ENCODE peak calls at places on chromosomes 1 and 21, in eight cellular contexts. G is CD8-positive, alpha-beta T cell; K is right lobe of liver; C is PC-3; V is mucosa of descending colon; O is left lung; U is GM23248; E is uterus. B is an unnamed sample. For H3K4me1, the result is how much of the 10 kb centered on the place peaks cover.

GRCh38 chr1:111192643-111193519 is 7.6 kb downstream of the DENND2D start:
- DNase-seq in O (no peak), C (no peak), E (no peak), V (no peak), U (peak), G (no peak), K (no peak), B (no peak)

GRCh38 chr1:234778215-234779159 is 168.5 kb upstream of the IRF2BP2 start:
- DNase-seq in K (peak), O (no peak), G (no peak), C (peak), E (no peak), U (no peak), V (no peak), B (peak)

GRCh38 chr21:17501107-17502006 is 11.5 kb upstream of the CXADR start:
- DNase-seq in V (no peak), G (no peak), E (no peak), U (no peak), K (no peak), C (peak), O (no peak), B (peak)

GRCh38 chr1:109395602-109396512 is 1.9 kb downstream of the SORT1 start:
- DNase-seq in C (peak), O (no peak), E (no peak), V (no peak), G (no peak), K (no peak), U (peak), B (peak)

GRCh38 chr1:240831191-240831631 is 219.3 kb upstream of the GREM2 start:
- DNase-seq in E (no peak), G (no peak), V (no peak), U (peak), C (peak), O (no peak), K (no peak), B (no peak)

GRCh38 chr1:248844526-248844925 is 6.5 kb downstream of the ZNF672 start:
- DNase-seq in U (no peak), K (no peak), V (no peak), G (no peak), O (no peak), C (no peak), E (no peak), B (no peak)

GRCh38 chr1:187063271-187063670 is 234.5 kb downstream of the PLA2G4A start:
- DNase-seq in U (no peak), O (no peak), V (no peak), K (no peak), E (no peak), C (no peak), G (no peak), B (no peak)

GRCh38 chr1:211369640-211370039 is 43.0 kb downstream of the TRAF5 start:
- DNase-seq in C (no peak), E (no peak), O (no peak), U (no peak), V (no peak), K (no peak), G (no peak), B (no peak)

GRCh38 chr1:165067829-165068228 is 288.7 kb downstream of the LMX1A start:
- DNase-seq in O (no peak), U (no peak), V (no peak), G (no peak), K (no peak), C (no peak), E (no peak), B (no peak)

GRCh38 chr1:114154963-114155322 is 1.3 kb upstream of the SYT6 start:
- DNase-seq in G (no peak), O (no peak), E (no peak), V (no peak), U (peak), K (no peak), C (no peak), B (no peak)

GRCh38 chr1:243799908-243800307 is 50.1 kb downstream of the AKT3 start:
- DNase-seq in K (no peak), U (peak), O (no peak), C (no peak), E (no peak), V (no peak), G (no peak), B (no peak)

GRCh38 chr1:157154940-157155514 is 16.8 kb upstream of the ETV3 start:
- DNase-seq in K (peak), C (peak), G (no peak), E (peak), V (peak), O (peak), U (peak), B (peak)

GRCh38 chr21:32574946-32575925 is 10.1 kb downstream of the TCP10L start:
- DNase-seq in O (no peak), K (no peak), U (no peak), V (no peak), E (no peak), C (no peak), G (no peak), B (no peak)

GRCh38 chr1:89350298-89350697 is 13.6 kb upstream of the GBP6 start:
- DNase-seq in O (no peak), G (no peak), K (no peak), V (no peak), U (no peak), C (no peak), E (no peak), B (no peak)

GRCh38 chr1:19067187-19067911 is 110.9 kb upstream of the IFFO2 start:
- DNase-seq in O (no peak), K (peak), V (peak), G (no peak), E (no peak), C (peak), U (no peak), B (no peak)

GRCh38 chr1:30789388-30790255 is 32.0 kb upstream of the LAPTM5 start:
- DNase-seq in E (no peak), O (no peak), V (no peak), C (no peak), G (no peak), U (no peak), K (no peak), B (no peak)

GRCh38 chr1:117815105-117815812 is 114.2 kb downstream of the GDAP2 start:
- DNase-seq in C (peak), O (no peak), E (peak), G (no peak), V (no peak), K (no peak), U (peak), B (no peak)

GRCh38 chr1:37680933-37681332 is 11.4 kb upstream of the CDCA8 start:
- DNase-seq in G (no peak), U (no peak), E (no peak), V (no peak), C (no peak), O (no peak), K (no peak), B (no peak)

GRCh38 chr1:156584813-156585212 is 5.3 kb downstream of the TTC24 start:
- DNase-seq in G (no peak), C (peak), U (no peak), V (peak), O (no peak), K (no peak), E (no peak), B (no peak)

GRCh38 chr1:186183219-186183618 is 191.8 kb downstream of the TPR start:
- DNase-seq in V (no peak), G (no peak), U (peak), E (no peak), C (peak), K (no peak), O (no peak), B (no peak)

GRCh38 chr1:93629101-93630059 is 52.3 kb downstream of the BCAR3 start:
- DNase-seq in C (peak), O (no peak), K (peak), G (peak), E (peak), V (no peak), U (peak), B (peak)

GRCh38 chr1:23216771-23217420 is 406 bp downstream of the HTR1D start:
- DNase-seq in C (no peak), E (no peak), G (peak), U (peak), O (no peak), K (no peak), V (peak), B (peak)

GRCh38 chr1:94260635-94261387 is 23.4 kb upstream of the ARHGAP29 start:
- DNase-seq in U (no peak), V (no peak), K (no peak), E (no peak), C (no peak), G (no peak), O (no peak), B (no peak)

GRCh38 chr1:236107121-236107907 is 35.0 kb upstream of the GPR137B start:
- DNase-seq in G (no peak), K (no peak), O (no peak), V (no peak), U (peak), C (no peak), E (no peak), B (no peak)

GRCh38 chr1:230268371-230269170 is 157.6 kb downstream of the PGBD5 start:
- DNase-seq in O (peak), V (peak), K (no peak), E (no peak), G (no peak), U (peak), C (peak), B (peak)

GRCh38 chr1:27045973-27046558 is 33.4 kb upstream of the TENT5B start:
- DNase-seq in U (peak), V (peak), E (peak), O (peak), C (peak), G (peak), K (peak), B (peak)

GRCh38 chr21:39430016-39430415 is 15.6 kb downstream of the LCA5L start:
- DNase-seq in E (no peak), V (no peak), K (no peak), O (no peak), G (no peak), C (no peak), U (no peak), B (no peak)

GRCh38 chr1:161998811-161999210 is 24.9 kb downstream of the OLFML2B start:
- DNase-seq in V (no peak), K (no peak), U (no peak), G (no peak), E (no peak), O (no peak), C (peak), B (no peak)

GRCh38 chr1:74508449-74508848 is 4.0 kb downstream of the LRRC53 start:
- DNase-seq in V (no peak), E (no peak), C (no peak), O (no peak), U (no peak), K (no peak), G (no peak), B (no peak)

GRCh38 chr1:147673401-147673800 is 3.1 kb upstream of the ACP6 start:
- DNase-seq in C (peak), G (no peak), E (no peak), K (no peak), V (no peak), U (peak), O (no peak), B (no peak)

GRCh38 chr1:228058981-228059535 is 23.4 kb upstream of the ARF1 start:
- DNase-seq in V (no peak), E (no peak), K (no peak), U (no peak), G (peak), C (no peak), O (no peak), B (no peak)

GRCh38 chr1:150282558-150282958 is 204 bp downstream of the CIART start:
- DNase-seq in G (no peak), U (no peak), E (no peak), V (no peak), K (peak), O (peak), C (no peak), B (no peak)

GRCh38 chr1:232635778-232636356 is 5.9 kb upstream of the SIPA1L2 start:
- DNase-seq in K (no peak), C (peak), G (no peak), E (no peak), V (no peak), O (no peak), U (peak), B (peak)

GRCh38 chr1:6785721-6786505 is 659 bp downstream of the CAMTA1 start:
- DNase-seq in O (peak), K (peak), C (peak), G (peak), U (peak), V (peak), E (peak), B (no peak)

GRCh38 chr1:6783221-6783620 is 2.0 kb upstream of the CAMTA1 start:
- DNase-seq in O (no peak), V (no peak), E (no peak), C (no peak), G (no peak), K (no peak), U (no peak), B (no peak)

GRCh38 chr1:6785318-6785712 is at the start of gene CAMTA1:
- DNase-seq in K (no peak), O (no peak), V (no peak), C (no peak), G (no peak), E (no peak), U (no peak), B (no peak)

GRCh38 chr1:6783956-6784559 is 1.2 kb upstream of the CAMTA1 start:
- DNase-seq in E (no peak), O (no peak), K (no peak), G (no peak), V (no peak), C (peak), U (no peak), B (no peak)

DNA sequence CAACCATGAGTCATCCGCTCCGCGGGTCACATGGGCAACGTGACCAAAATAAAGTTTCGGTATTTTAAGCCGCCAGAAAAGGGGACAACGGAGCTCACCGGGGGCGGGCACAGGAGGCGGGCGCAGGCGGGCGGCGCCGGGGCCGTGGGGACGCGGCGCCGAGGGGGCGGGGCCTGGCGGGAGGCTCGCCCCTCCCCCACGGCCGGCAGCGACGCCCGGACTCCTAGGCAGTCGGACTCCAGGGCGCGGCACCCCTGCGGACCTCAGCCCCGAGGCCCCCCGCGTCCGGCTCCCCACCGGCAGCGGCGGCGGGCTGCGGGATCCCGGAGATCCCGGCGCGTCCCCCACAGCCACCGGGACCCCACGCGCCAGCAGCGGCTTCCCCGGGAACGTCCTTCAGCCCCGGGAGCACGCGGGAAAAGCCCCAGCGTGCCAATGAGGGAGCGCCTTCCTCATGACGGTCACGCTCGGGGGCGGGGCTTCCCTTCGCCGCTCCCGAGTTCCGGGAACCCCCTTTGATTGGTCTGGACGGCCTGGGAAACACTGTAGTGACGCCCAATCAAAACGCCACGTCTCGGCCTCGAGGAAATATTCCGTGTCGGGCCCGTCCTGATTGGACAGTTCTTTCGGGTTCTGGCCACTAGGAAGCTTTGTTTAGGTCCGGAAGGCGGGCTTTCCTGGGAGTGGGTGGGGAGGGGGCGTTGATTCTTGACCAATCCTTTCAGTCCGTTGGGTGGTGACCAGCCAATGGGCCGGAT is 515 bp upstream of the CAMTA1 start:
- DNase-seq in C (peak), O (peak), G (peak), K (peak), U (peak), E (peak), V (peak), B (peak)
- H3K4me1 ChIP-seq in C (under half), O (under half), G (under half), K (under half), U (under half), E (under half), V (under half), B (under half)

GRCh38 chr1:205032512-205032911 is 10.5 kb upstream of the CNTN2 start:
- DNase-seq in E (no peak), G (no peak), U (no peak), V (no peak), O (no peak), K (no peak), C (no peak), B (no peak)

GRCh38 chr1:205026181-205026580 is 16.8 kb upstream of the CNTN2 start:
- DNase-seq in C (no peak), K (no peak), O (no peak), U (no peak), V (no peak), E (no peak), G (no peak), B (no peak)

GRCh38 chr1:205025239-205025638 is 17.8 kb upstream of the CNTN2 start:
- DNase-seq in K (no peak), C (no peak), O (no peak), U (no peak), V (no peak), E (no peak), G (no peak), B (no peak)

GRCh38 chr1:205030916-205031315 is 12.1 kb upstream of the CNTN2 start:
- DNase-seq in E (no peak), G (no peak), V (no peak), K (no peak), O (no peak), C (no peak), U (no peak), B (no peak)

DNA sequence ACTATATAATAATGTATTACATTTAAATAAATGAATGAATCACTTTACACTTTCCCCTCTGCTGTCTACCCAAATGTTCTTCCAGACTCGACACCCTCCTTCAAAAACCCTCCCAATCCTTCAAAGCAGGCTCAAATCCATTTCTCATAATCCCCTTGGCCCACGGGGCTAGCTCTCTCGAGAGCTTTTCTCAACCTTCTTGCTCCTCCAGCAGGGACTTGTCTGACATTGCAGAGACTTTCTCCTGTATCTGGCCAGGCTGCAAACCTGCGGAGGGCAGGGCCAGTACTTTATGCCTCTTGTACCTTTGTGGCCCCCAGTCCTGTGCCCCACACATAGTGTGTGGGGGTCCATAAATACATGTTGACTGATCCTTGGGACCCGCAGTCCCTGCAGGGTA is 14.1 kb upstream of the CNTN2 start:
- DNase-seq in U (no peak), V (no peak), O (no peak), K (no peak), E (no peak), G (no peak), C (no peak), B (no peak)
- H3K4me1 ChIP-seq in U (under half), V (under half), O (under half), K (under half), E (under half), G (under half), C (under half), B (under half)

GRCh38 chr21:42236693-42237092 is 17.8 kb downstream of the ABCG1 start:
- DNase-seq in O (no peak), K (no peak), E (no peak), C (no peak), V (peak), U (no peak), G (no peak), B (no peak)
- H3K4me1 ChIP-seq in O (under half), K (under half), E (under half), C (under half), V (half or more), U (under half), G (half or more), B (under half)

GRCh38 chr1:201685485-201685884 is 143.5 kb upstream of the IPO9 start:
- DNase-seq in K (no peak), V (no peak), U (no peak), O (no peak), C (no peak), G (no peak), E (no peak), B (no peak)

GRCh38 chr1:201683397-201683796 is 144.5 kb downstream of the NAV1 start:
- DNase-seq in K (no peak), U (no peak), O (no peak), C (no peak), G (no peak), V (peak), E (no peak), B (no peak)

GRCh38 chr1:201681375-201681774 is 142.4 kb downstream of the NAV1 start:
- DNase-seq in G (no peak), U (no peak), O (no peak), C (no peak), E (no peak), K (no peak), V (no peak), B (no peak)

GRCh38 chr1:201686709-201687455 is 142.1 kb upstream of the IPO9 start:
- DNase-seq in E (no peak), O (peak), V (peak), U (peak), C (no peak), G (no peak), K (no peak), B (peak)

DNA sequence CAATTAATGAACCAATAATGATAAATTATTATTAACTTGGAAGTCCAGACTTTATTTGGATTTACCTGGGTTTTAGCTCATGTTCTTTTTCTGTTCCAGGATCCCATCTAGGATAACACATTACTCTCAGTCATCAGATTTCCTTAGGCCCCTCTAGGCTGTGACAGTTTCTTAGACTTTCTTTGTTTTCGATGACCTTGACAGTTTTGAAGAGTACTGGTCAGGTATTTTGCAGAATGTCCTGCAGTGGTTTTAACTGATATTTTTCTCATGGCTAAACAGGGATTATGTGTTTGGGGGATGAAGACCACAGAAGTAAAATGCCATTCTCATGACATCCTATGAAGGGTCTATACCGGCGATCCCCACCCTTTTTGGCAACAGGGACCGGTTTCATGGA is 144.0 kb downstream of the NAV1 start:
- DNase-seq in E (no peak), O (no peak), V (no peak), U (no peak), C (no peak), K (no peak), G (no peak), B (no peak)
- H3K4me1 ChIP-seq in E (under half), O (under half), V (under half), U (under half), C (under half), K (under half), G (under half), B (under half)

B was measured in small intestine.